ENCODE peak calls at places on chromosomes 2 and 18, in five cellular contexts. B is COR-L47, A is ecto neural progenitor cell, V is fibroblast of lung, U is Kasumi-1. O is an unnamed sample.

GRCh38 chr2:219060821-219061791 is at the start of gene IHH:
- DNase-seq in B (peak; percentile 4), A (peak; percentile 63), V (peak; percentile 6), U (no peak), O (no peak)

GRCh38 chr2:37527362-37527761 is 144.1 kb downstream of the CDC42EP3 start:
- DNase-seq in B (peak; percentile 89), A (no peak), V (no peak), U (no peak), O (peak; percentile 30)

GRCh38 chr2:75041791-75042231 is 83.4 kb downstream of the POLE4 start:
- DNase-seq in B (no peak), A (no peak), V (no peak), U (peak; percentile 5), O (no peak)

GRCh38 chr2:70385966-70386595 is 84.2 kb upstream of the FAM136A start:
- DNase-seq in B (no peak), A (no peak), V (peak; percentile 50), U (no peak), O (no peak)

GRCh38 chr2:65430515-65431416 is 1.6 kb downstream of the SPRED2 start:
- DNase-seq in B (peak; percentile 65), A (peak; percentile 72), V (peak; percentile 53), U (peak; percentile 86), O (peak; percentile 91)

GRCh38 chr18:69947361-69948106 is at the start of gene CD226:
- DNase-seq in B (no peak), A (no peak), V (no peak), U (peak; percentile 8), O (no peak)

GRCh38 chr2:138090330-138090729 is 126.1 kb downstream of the HNMT start:
- DNase-seq in B (peak; percentile 1), A (no peak), V (no peak), U (peak; percentile 96), O (peak; percentile 43)

GRCh38 chr2:29726976-29727375 is 194.4 kb downstream of the ALK start:
- DNase-seq in B (no peak), A (no peak), V (no peak), U (no peak), O (no peak)

GRCh38 chr2:181393472-181393871 is 63.7 kb upstream of the ITGA4 start:
- DNase-seq in B (peak; percentile 8), A (no peak), V (peak; percentile 78), U (peak; percentile 96), O (peak; percentile 51)

GRCh38 chr2:131047275-131047652 is 46.0 kb downstream of the FAM168B start:
- DNase-seq in B (no peak), A (no peak), V (no peak), U (no peak), O (no peak)

GRCh38 chr2:168338292-168338691 is 90.9 kb upstream of the STK39 start:
- DNase-seq in B (no peak), A (no peak), V (no peak), U (no peak), O (no peak)

GRCh38 chr18:50879302-50880107 is 587 bp downstream of the ME2 start:
- DNase-seq in B (peak; percentile 78), A (no peak), V (peak; percentile 63), U (peak; percentile 11), O (peak; percentile 81)

GRCh38 chr18:36724591-36725001 is 104.2 kb downstream of the TPGS2 start:
- DNase-seq in B (no peak), A (no peak), V (peak; percentile 54), U (no peak), O (no peak)

GRCh38 chr18:62175521-62175920 is 11.3 kb downstream of the PIGN start:
- DNase-seq in B (no peak), A (no peak), V (no peak), U (no peak), O (no peak)

GRCh38 chr2:31233216-31233615 is 736 bp upstream of the EHD3 start:
- DNase-seq in B (no peak), A (no peak), V (peak; percentile 47), U (no peak), O (no peak)

GRCh38 chr2:46825958-46826897 is 89.4 kb downstream of the MCFD2 start:
- DNase-seq in B (no peak), A (no peak), V (peak; percentile 86), U (no peak), O (no peak)

GRCh38 chr18:3492721-3493120 is 42.7 kb downstream of the TGIF1 start:
- DNase-seq in B (no peak), A (no peak), V (no peak), U (no peak), O (no peak)

GRCh38 chr2:186879312-186879711 is 30.3 kb upstream of the ZSWIM2 start:
- DNase-seq in B (no peak), A (no peak), V (peak; percentile 8), U (no peak), O (no peak)

GRCh38 chr2:23145460-23145859 is 239.5 kb upstream of the KLHL29 start:
- DNase-seq in B (no peak), A (no peak), V (no peak), U (no peak), O (no peak)

GRCh38 chr18:60722742-60723141 is 350.2 kb upstream of the MC4R start:
- DNase-seq in B (no peak), A (no peak), V (no peak), U (no peak), O (no peak)

GRCh38 chr2:101463885-101464653 is 10.8 kb downstream of the RFX8 start:
- DNase-seq in B (no peak), A (no peak), V (peak; percentile 66), U (peak; percentile 54), O (no peak)

GRCh38 chr2:98586466-98587140 is 21.7 kb downstream of the COA5 start:
- DNase-seq in B (no peak), A (no peak), V (no peak), U (no peak), O (peak; percentile 14)

GRCh38 chr2:54999182-54999581 is 51.1 kb downstream of the RTN4 start:
- DNase-seq in B (no peak), A (no peak), V (peak; percentile 85), U (peak; percentile 21), O (peak; percentile 65)

GRCh38 chr2:64204006-64204632 is 59.9 kb upstream of the PELI1 start:
- DNase-seq in B (no peak), A (peak; percentile 53), V (peak; percentile 29), U (peak; percentile 65), O (peak; percentile 34)

GRCh38 chr2:220296174-220296573 is 668.7 kb downstream of the SLC4A3 start:
- DNase-seq in B (no peak), A (no peak), V (peak; percentile 22), U (no peak), O (peak; percentile 2)

GRCh38 chr2:231294116-231294515 is 95.7 kb downstream of the ARMC9 start:
- DNase-seq in B (no peak), A (no peak), V (no peak), U (no peak), O (no peak)

GRCh38 chr2:174607989-174608865 is 10.6 kb upstream of the WIPF1 start:
- DNase-seq in B (no peak), A (no peak), V (no peak), U (no peak), O (peak; percentile 54)

GRCh38 chr2:105868060-105868459 is 123.3 kb downstream of the NCK2 start:
- DNase-seq in B (no peak), A (no peak), V (no peak), U (peak; percentile 26), O (no peak)

GRCh38 chr2:230694241-230694640 is 18.4 kb upstream of the CAB39 start:
- DNase-seq in B (no peak), A (no peak), V (no peak), U (no peak), O (no peak)

GRCh38 chr2:162919111-162919510 is 80.5 kb upstream of the KCNH7 start:
- DNase-seq in B (no peak), A (no peak), V (peak; percentile 69), U (no peak), O (no peak)

GRCh38 chr2:124039032-124039431 is 13.9 kb downstream of the CNTNAP5 start:
- DNase-seq in B (no peak), A (no peak), V (no peak), U (no peak), O (no peak)

GRCh38 chr18:75003764-75004690 is 204.9 kb downstream of the PTGR3 start:
- DNase-seq in B (no peak), A (no peak), V (no peak), U (no peak), O (no peak)

GRCh38 chr2:99205491-99205890 is 24.5 kb downstream of the MRPL30 start:
- DNase-seq in B (no peak), A (no peak), V (no peak), U (no peak), O (no peak)

O was measured in NAMALWA.